ENCODE peak calls at places on chromosome 1, in five cellular contexts. N is effector CD8-positive, alpha-beta T cell; K is AG04450; C is T-helper 2 cell; G is posterior vena cava. L is an unnamed sample.

GRCh38 chr1:204520834-204521709 is 4.9 kb downstream of the MDM4 start:
- DNase-seq in C (peak; percentile 72), K (peak; percentile 67), G (no peak), N (peak; percentile 29), L (peak; percentile 20)

GRCh38 chr1:206555473-206555935 is 48.2 kb downstream of the RASSF5 start:
- DNase-seq in N (peak; percentile 17), K (no peak), C (peak; percentile 64), G (no peak), L (no peak)

GRCh38 chr1:218460367-218460766 is 115.2 kb downstream of the TGFB2 start:
- DNase-seq in K (no peak), N (no peak), G (peak; percentile 83), C (no peak), L (no peak)

GRCh38 chr1:215083408-215083961 is 948 bp downstream of the KCNK2 start:
- DNase-seq in K (no peak), G (no peak), N (no peak), C (no peak), L (no peak)

GRCh38 chr1:17403081-17403480 is 31.1 kb downstream of the PADI6 start:
- DNase-seq in C (no peak), K (no peak), G (no peak), N (no peak), L (no peak)

GRCh38 chr1:154352581-154353459 is 27.5 kb downstream of the ATP8B2 start:
- DNase-seq in N (no peak), C (no peak), G (peak; percentile 86), K (no peak), L (peak; percentile 77)

GRCh38 chr1:204742676-204743075 is 57.1 kb upstream of the LRRN2 start:
- DNase-seq in K (no peak), G (no peak), N (no peak), C (no peak), L (no peak)

GRCh38 chr1:156658496-156658895 is 16.6 kb downstream of the BCAN start:
- DNase-seq in K (no peak), G (no peak), N (no peak), C (no peak), L (no peak)

GRCh38 chr1:59098668-59099067 is 198.2 kb upstream of the FGGY start:
- DNase-seq in K (no peak), C (no peak), G (no peak), N (no peak), L (no peak)